ENCODE peak calls at places on chromosomes 4 and X, in five cellular contexts. N is CD8-positive, alpha-beta T cell; F is NCI-H1105; L is non-pigmented ciliary epithelial cell; W is pons. X is an unnamed sample.

GRCh38 chr4:25019501-25019900 is 11.2 kb downstream of the LGI2 start:
- DNase-seq in N (no peak), F (no peak), L (no peak), W (no peak), X (no peak)

GRCh38 chrX:103628386-103629290 is at the start of gene TCEAL1:
- DNase-seq in N (peak), F (peak), L (no peak), W (peak), X (peak)

GRCh38 chr4:113784497-113785254 is 23.1 kb upstream of the CAMK2D start:
- DNase-seq in N (no peak), F (no peak), L (peak), W (peak), X (no peak)

GRCh38 chr4:18075823-18076433 is 54.4 kb upstream of the LCORL start:
- DNase-seq in N (no peak), F (no peak), L (no peak), W (peak), X (peak)

GRCh38 chr4:1922826-1923225 is 51.6 kb downstream of the NSD2 start:
- DNase-seq in N (no peak), F (no peak), L (no peak), W (no peak), X (no peak)

GRCh38 chr4:36187723-36188333 is 56.5 kb downstream of the ARAP2 start:
- DNase-seq in N (no peak), F (peak), L (no peak), W (peak), X (peak)

GRCh38 chr4:69485130-69485529 is 10.6 kb downstream of the UGT2B4 start:
- DNase-seq in N (no peak), F (no peak), L (no peak), W (no peak), X (no peak)

GRCh38 chr4:3434891-3435683 is 6.7 kb upstream of the HGFAC start:
- DNase-seq in N (no peak), F (no peak), L (no peak), W (no peak), X (no peak)

GRCh38 chr4:49709775-49710174 is 723.7 kb downstream of the CWH43 start:
- DNase-seq in N (no peak), F (no peak), L (no peak), W (no peak), X (no peak)

GRCh38 chrX:71873459-71873833 is 37.2 kb upstream of the NHSL2 start:
- DNase-seq in N (no peak), F (no peak), L (no peak), W (no peak), X (no peak)

GRCh38 chr4:48967626-48968025 is 18.4 kb upstream of the CWH43 start:
- DNase-seq in N (no peak), F (no peak), L (no peak), W (no peak), X (no peak)

GRCh38 chr4:8238515-8239053 is 31.0 kb upstream of the HTRA3 start:
- DNase-seq in N (no peak), F (no peak), L (no peak), W (no peak), X (no peak)

GRCh38 chr4:176830971-176831370 is 38.2 kb upstream of the VEGFC start:
- DNase-seq in N (no peak), F (no peak), L (no peak), W (no peak), X (no peak)

GRCh38 chr4:3107271-3108185 is 33.0 kb downstream of the HTT start:
- DNase-seq in N (no peak), F (no peak), L (no peak), W (peak), X (no peak)

GRCh38 chr4:13522282-13523104 is 21.8 kb downstream of the NKX3-2 start:
- DNase-seq in N (no peak), F (no peak), L (no peak), W (no peak), X (no peak)

GRCh38 chr4:113675731-113676707 is 85.5 kb downstream of the CAMK2D start:
- DNase-seq in N (no peak), F (peak), L (no peak), W (no peak), X (no peak)

GRCh38 chrX:18886344-18887161 is 97.4 kb downstream of the PHKA2 start:
- DNase-seq in N (peak), F (peak), L (no peak), W (peak), X (peak)

GRCh38 chrX:110399497-110399896 is 40.8 kb downstream of the RTL9 start:
- DNase-seq in N (no peak), F (no peak), L (no peak), W (no peak), X (no peak)

GRCh38 chr4:152709675-152710438 is 30.1 kb upstream of the TMEM154 start:
- DNase-seq in N (no peak), F (no peak), L (no peak), W (no peak), X (no peak)

GRCh38 chr4:130632731-130633604 is 1537.0 kb downstream of the C4orf33 start:
- DNase-seq in N (no peak), F (no peak), L (peak), W (no peak), X (no peak)

GRCh38 chr4:71268156-71268555 is 70.7 kb upstream of the SLC4A4 start:
- DNase-seq in N (no peak), F (no peak), L (no peak), W (no peak), X (no peak)

X was measured in D341Med.